ENCODE peak calls at places on chromosomes 12 and 14, in four cellular contexts. One of them, this sample, is unnamed.

GRCh38 chr12:68250454-68250853 is 3.0 kb downstream of the IL22 start:
- DNase-seq in vagina: no peak
- DNase-seq in uterus: no peak
- DNase-seq in IMR-90: no peak
- DNase-seq in this sample: no peak

GRCh38 chr14:95260537-95261440 is 58.9 kb downstream of the CLMN start:
- DNase-seq in vagina: no peak
- DNase-seq in IMR-90: peak; percentile 39
- DNase-seq in uterus: no peak
- DNase-seq in this sample: no peak

GRCh38 chr14:104876251-104876699 is 11.2 kb downstream of the CEP170B start:
- DNase-seq in IMR-90: peak; percentile 16
- DNase-seq in uterus: no peak
- DNase-seq in vagina: no peak
- DNase-seq in this sample: no peak

GRCh38 chr12:108190529-108190928 is 61.4 kb downstream of the WSCD2 start:
- DNase-seq in uterus: peak; percentile 36
- DNase-seq in IMR-90: no peak
- DNase-seq in vagina: no peak
- DNase-seq in this sample: no peak

GRCh38 chr12:41142376-41142775 is 45.7 kb upstream of the PDZRN4 start:
- DNase-seq in uterus: no peak
- DNase-seq in vagina: no peak
- DNase-seq in IMR-90: no peak
- DNase-seq in this sample: no peak

GRCh38 chr14:100536721-100537700 is 50.2 kb downstream of the BEGAIN start:
- DNase-seq in uterus: peak; percentile 13
- DNase-seq in vagina: no peak
- DNase-seq in IMR-90: no peak
- DNase-seq in this sample: peak; percentile 68

GRCh38 chr12:101775814-101776213 is 36.6 kb upstream of the SYCP3 start:
- DNase-seq in IMR-90: no peak
- DNase-seq in vagina: no peak
- DNase-seq in uterus: no peak
- DNase-seq in this sample: no peak

GRCh38 chr12:110844551-110845395 is 2.0 kb upstream of the CCDC63 start:
- DNase-seq in uterus: no peak
- DNase-seq in IMR-90: no peak
- DNase-seq in vagina: no peak
- DNase-seq in this sample: no peak

GRCh38 chr12:124236651-124237050 is 58.2 kb upstream of the RFLNA start:
- DNase-seq in vagina: no peak
- DNase-seq in uterus: no peak
- DNase-seq in IMR-90: peak; percentile 63
- DNase-seq in this sample: no peak
- TF ChIP-seq POLR2A in vagina: no peak
- TF ChIP-seq POLR2A in uterus: no peak
- TF ChIP-seq POLR2A in IMR-90: no peak
- TF ChIP-seq POLR2A in this sample: no peak

GRCh38 chr12:53485955-53486729 is 13.1 kb downstream of the MAP3K12 start:
- DNase-seq in IMR-90: no peak
- DNase-seq in uterus: no peak
- DNase-seq in vagina: no peak
- DNase-seq in this sample: no peak
- H3K36me3 ChIP-seq in IMR-90: peaks cover 61% of the 10 kb centered on the region
- H3K36me3 ChIP-seq in uterus: no peaks in the 10 kb centered on the region
- H3K36me3 ChIP-seq in vagina: peaks cover 42% of the 10 kb centered on the region
- H3K36me3 ChIP-seq in this sample: no peaks in the 10 kb centered on the region

GRCh38 chr14:89841855-89842254 is 112.7 kb downstream of the EFCAB11 start:
- DNase-seq in vagina: no peak
- DNase-seq in IMR-90: no peak
- DNase-seq in uterus: no peak
- DNase-seq in this sample: no peak
- TF ChIP-seq POLR2A in vagina: no peak
- TF ChIP-seq POLR2A in IMR-90: no peak
- TF ChIP-seq POLR2A in uterus: no peak
- TF ChIP-seq POLR2A in this sample: no peak

GRCh38 chr14:69779088-69779487 is 12.1 kb downstream of the SRSF5 start:
- DNase-seq in uterus: no peak
- DNase-seq in vagina: no peak
- DNase-seq in IMR-90: no peak
- DNase-seq in this sample: no peak

GRCh38 chr14:69780952-69781351 is 14.0 kb downstream of the SRSF5 start:
- DNase-seq in uterus: no peak
- DNase-seq in vagina: no peak
- DNase-seq in IMR-90: no peak
- DNase-seq in this sample: no peak

GRCh38 chr14:69784942-69785341 is 12.1 kb downstream of the SLC10A1 start:
- DNase-seq in uterus: no peak
- DNase-seq in vagina: no peak
- DNase-seq in IMR-90: no peak
- DNase-seq in this sample: no peak

GRCh38 chr14:69776875-69777453 is 10.0 kb downstream of the SRSF5 start:
- DNase-seq in vagina: no peak
- DNase-seq in IMR-90: no peak
- DNase-seq in uterus: no peak
- DNase-seq in this sample: no peak

GRCh38 chr14:69780092-69780491 is 13.2 kb downstream of the SRSF5 start:
- DNase-seq in uterus: no peak
- DNase-seq in IMR-90: no peak
- DNase-seq in vagina: no peak
- DNase-seq in this sample: no peak
- H3K36me3 ChIP-seq in uterus: no peaks in the 10 kb centered on the region
- H3K36me3 ChIP-seq in IMR-90: peaks cover 29% of the 10 kb centered on the region
- H3K36me3 ChIP-seq in vagina: peaks cover 35% of the 10 kb centered on the region
- H3K36me3 ChIP-seq in this sample: no peaks in the 10 kb centered on the region

DNA sequence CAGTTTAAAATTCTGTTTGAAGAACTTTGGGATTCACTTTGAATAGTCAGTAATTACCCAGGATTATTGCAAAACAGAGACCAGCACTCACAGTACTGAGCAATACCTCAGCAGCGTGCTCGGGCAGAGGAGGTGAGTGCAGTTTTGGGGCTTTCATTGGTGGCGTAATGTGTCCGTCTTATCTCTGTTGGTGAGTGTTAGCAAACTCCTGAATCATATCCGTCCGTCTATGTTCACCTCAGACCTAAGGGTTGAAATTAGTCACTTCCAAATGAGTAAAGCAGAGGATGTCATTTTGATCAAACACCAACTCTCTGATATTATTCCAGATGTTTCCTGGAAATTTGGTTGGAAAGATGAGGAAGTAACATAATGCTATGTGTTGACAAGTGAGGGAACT is 82.8 kb downstream of the BORCS5 start:
- DNase-seq in uterus: no peak
- DNase-seq in vagina: no peak
- DNase-seq in IMR-90: peak; percentile 91
- DNase-seq in this sample: peak; percentile 73
- TF ChIP-seq POLR2A in uterus: no peak
- TF ChIP-seq POLR2A in vagina: no peak
- TF ChIP-seq POLR2A in IMR-90: no peak
- TF ChIP-seq POLR2A in this sample: no peak